ENCODE peak calls at places on chromosomes 6 and 20, in nine cellular contexts. Y is left ventricle myocardium inferior, C is lower lobe of right lung, R is A549, M is cardiac muscle cell, Z is RWPE2, A is RWPE1, W is adrenal gland, E is H9. T is an unnamed sample.
A peak's percentile ranks its signal among the peaks of the same experiment; 100 is the strongest.

GRCh38 chr20:63475209-63475608 is 2.8 kb upstream of the KCNQ2 start:
- DNase-seq in Y (no peak), C (no peak), R (no peak), M (peak; percentile 85), Z (peak; percentile 89), A (peak; percentile 62), W (peak; percentile 55), E (peak; percentile 77), T (no peak)

GRCh38 chr20:63520594-63520938 is at the start of gene PPDPF:
- DNase-seq in Y (peak; percentile 88), C (peak; percentile 87), R (peak; percentile 82), M (peak; percentile 89), Z (no peak), A (peak; percentile 100), W (peak; percentile 82), E (no peak), T (peak; percentile 34)

GRCh38 chr6:5994999-5995698 is 11.6 kb downstream of the NRN1 start:
- DNase-seq in Y (no peak), C (no peak), R (no peak), M (no peak), Z (no peak), A (no peak), W (no peak), E (peak; percentile 30), T (no peak)

GRCh38 chr6:135314543-135314942 is 133.4 kb downstream of the MYB start:
- DNase-seq in Y (no peak), C (no peak), R (no peak), M (no peak), Z (no peak), A (no peak), W (no peak), E (no peak), T (no peak)

GRCh38 chr6:67889682-67889995 is 745.4 kb upstream of the ADGRB3 start:
- DNase-seq in Y (no peak), C (no peak), R (no peak), M (no peak), Z (no peak), A (no peak), W (no peak), E (no peak), T (no peak)

GRCh38 chr6:160837146-160837545 is 135.1 kb downstream of the PLG start:
- DNase-seq in Y (no peak), C (no peak), R (no peak), M (no peak), Z (no peak), A (no peak), W (no peak), E (peak; percentile 30), T (no peak)

GRCh38 chr6:154719854-154720253 is 13.4 kb upstream of the SCAF8 start:
- DNase-seq in Y (no peak), C (no peak), R (no peak), M (no peak), Z (no peak), A (no peak), W (no peak), E (no peak), T (no peak)

GRCh38 chr6:136826216-136826615 is 3.8 kb downstream of the PEX7 start:
- DNase-seq in Y (peak; percentile 48), C (no peak), R (no peak), M (no peak), Z (no peak), A (no peak), W (no peak), E (no peak), T (no peak)

GRCh38 chr20:53187402-53187801 is 215.2 kb downstream of the TSHZ2 start:
- DNase-seq in Y (no peak), C (no peak), R (no peak), M (no peak), Z (no peak), A (no peak), W (no peak), E (no peak), T (no peak)

GRCh38 chr20:56323656-56324055 is 35.1 kb upstream of the FAM210B start:
- DNase-seq in Y (no peak), C (no peak), R (no peak), M (no peak), Z (no peak), A (no peak), W (no peak), E (no peak), T (no peak)

GRCh38 chr6:158758941-158759479 is 60.2 kb downstream of the EZR start:
- DNase-seq in Y (no peak), C (no peak), R (no peak), M (no peak), Z (no peak), A (no peak), W (no peak), E (no peak), T (no peak)

GRCh38 chr6:37232430-37233017 is 25.0 kb upstream of the TBC1D22B start:
- DNase-seq in Y (no peak), C (no peak), R (no peak), M (no peak), Z (no peak), A (no peak), W (no peak), E (no peak), T (no peak)

GRCh38 chr6:21824431-21825180 is 231.1 kb downstream of the SOX4 start:
- DNase-seq in Y (no peak), C (no peak), R (no peak), M (no peak), Z (no peak), A (no peak), W (no peak), E (no peak), T (no peak)

GRCh38 chr20:63929071-63929470 is 27.1 kb downstream of the UCKL1 start:
- DNase-seq in Y (no peak), C (no peak), R (no peak), M (no peak), Z (peak; percentile 84), A (no peak), W (no peak), E (no peak), T (no peak)

GRCh38 chr6:143405381-143406154 is 44.9 kb downstream of the ADAT2 start:
- DNase-seq in Y (no peak), C (no peak), R (no peak), M (no peak), Z (no peak), A (peak; percentile 52), W (no peak), E (no peak), T (no peak)

GRCh38 chr6:89954721-89955148 is 60.5 kb downstream of the GJA10 start:
- DNase-seq in Y (no peak), C (no peak), R (no peak), M (no peak), Z (no peak), A (no peak), W (no peak), E (no peak), T (no peak)
- H3K27ac ChIP-seq in Y (no peak overlapping the region), C (no peak overlapping the region), R (no peak overlapping the region), M (no peak overlapping the region), Z (peak overlapping the region; percentile 97), A (no peak overlapping the region), W (no peak overlapping the region), E (no peak overlapping the region), T (no peak overlapping the region)

DNA sequence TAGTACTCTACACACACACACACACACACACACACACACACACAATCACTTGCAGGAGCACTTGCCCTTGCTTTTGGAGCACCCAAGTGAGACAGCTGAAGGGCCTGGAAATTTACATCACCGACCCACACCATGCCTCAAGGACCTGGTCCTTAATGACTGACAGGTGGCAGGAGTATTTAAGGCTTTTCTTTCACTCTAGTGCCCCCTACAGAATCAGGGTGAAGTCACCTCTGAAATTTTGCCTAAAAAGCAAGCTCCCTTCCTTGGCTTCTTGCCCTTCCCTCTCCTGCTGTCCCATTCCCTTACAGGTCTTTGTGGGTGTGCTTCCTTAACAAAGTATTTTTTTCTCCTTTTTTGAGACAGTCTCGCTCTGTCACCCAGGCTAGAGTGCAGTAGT is 353.5 kb upstream of the IRAK1BP1 start:
- DNase-seq in Y (no peak), C (no peak), R (no peak), M (no peak), Z (no peak), A (no peak), W (no peak), E (peak; percentile 49), T (no peak)
- TF ChIP-seq CTCF in Y (no peak), C (no peak), R (no peak), M (no peak), Z (no peak), A (no peak), W (no peak), E (peak; percentile 69), T (no peak)

GRCh38 chr6:2766767-2767314 is 1.6 kb downstream of the WRNIP1 start:
- DNase-seq in Y (no peak), C (no peak), R (no peak), M (no peak), Z (no peak), A (no peak), W (no peak), E (no peak), T (no peak)
- H3K27ac ChIP-seq in Y (peak overlapping the region; percentile 99), C (peak overlapping the region; percentile 96), R (peak overlapping the region; percentile 98), M (peak overlapping the region; percentile 91), Z (peak overlapping the region; percentile 77), A (peak overlapping the region; percentile 93), W (peak overlapping the region; percentile 92), E (no peak overlapping the region), T (no peak overlapping the region)

GRCh38 chr6:15499125-15499524 is 163.7 kb downstream of the DTNBP1 start:
- DNase-seq in Y (no peak), C (no peak), R (no peak), M (no peak), Z (no peak), A (no peak), W (no peak), E (no peak), T (no peak)
- TF ChIP-seq CTCF in Y (no peak), C (no peak), R (no peak), M (no peak), Z (no peak), A (no peak), W (no peak), E (no peak), T (no peak)

GRCh38 chr6:1388081-1388926 is 1.1 kb upstream of the FOXF2 start:
- DNase-seq in Y (no peak), C (no peak), R (no peak), M (no peak), Z (no peak), A (no peak), W (no peak), E (peak; percentile 56), T (no peak)
- H3K27ac ChIP-seq in Y (no peak overlapping the region), C (peak overlapping the region; percentile 63), R (peak overlapping the region; percentile 93), M (no peak overlapping the region), Z (no peak overlapping the region), A (no peak overlapping the region), W (no peak overlapping the region), E (no peak overlapping the region), T (peak overlapping the region; percentile 39)